ENCODE peak calls at places on chromosomes 5 and 9, in nine cellular contexts. K is NCI-H2227 treated with DMSO at 0.1 percent for 48 hours; D is NCI-H510A treated with DMSO at 0.1 percent for 48 hours; P is CD4-positive, CD25-positive, alpha-beta regulatory T cell; A is mesendoderm; W is NCI-H774; F is smooth muscle cell of the brain vasculature; M is RKO; O is NCI-H748 treated with DMSO at 0.1 percent for 48 hours. E is an unnamed sample.

GRCh38 chr9:29332789-29333188 is 1759.5 kb upstream of the C9orf72 start:
- DNase-seq in K (no peak), D (no peak), P (no peak), A (no peak), W (no peak), F (no peak), M (peak), O (no peak), E (no peak)

GRCh38 chr9:124218438-124219289 is 39.1 kb upstream of the NEK6 start:
- DNase-seq in K (no peak), D (no peak), P (no peak), A (no peak), W (no peak), F (no peak), M (peak), O (no peak), E (peak)

GRCh38 chr5:90590-91547 is 1.1 kb upstream of the PLEKHG4B start:
- DNase-seq in K (peak), D (peak), P (no peak), A (peak), W (no peak), F (no peak), M (peak), O (peak), E (no peak)

GRCh38 chr5:136082390-136083193 is 50.1 kb upstream of the SMAD5 start:
- DNase-seq in K (peak), D (peak), P (peak), A (peak), W (peak), F (no peak), M (peak), O (no peak), E (peak)

GRCh38 chr5:121273818-121274433 is 577.8 kb upstream of the FTMT start:
- DNase-seq in K (no peak), D (no peak), P (no peak), A (peak), W (no peak), F (peak), M (peak), O (no peak), E (no peak)

GRCh38 chr9:111805841-111806241 is 11.1 kb upstream of the SHOC1 start:
- DNase-seq in K (no peak), D (peak), P (no peak), A (no peak), W (no peak), F (no peak), M (peak), O (no peak), E (no peak)

GRCh38 chr9:17052626-17053025 is 82.2 kb upstream of the CNTLN start:
- DNase-seq in K (no peak), D (no peak), P (no peak), A (peak), W (no peak), F (no peak), M (no peak), O (no peak), E (no peak)

GRCh38 chr9:14146201-14146890 is 167.6 kb downstream of the NFIB start:
- DNase-seq in K (no peak), D (no peak), P (no peak), A (no peak), W (no peak), F (no peak), M (no peak), O (no peak), E (no peak)

GRCh38 chr9:89675403-89675771 is 70.6 kb downstream of the GADD45G start:
- DNase-seq in K (no peak), D (no peak), P (no peak), A (no peak), W (peak), F (no peak), M (no peak), O (no peak), E (no peak)

GRCh38 chr5:128111818-128112448 is 28.4 kb downstream of the SLC12A2 start:
- DNase-seq in K (no peak), D (no peak), P (no peak), A (no peak), W (no peak), F (peak), M (peak), O (no peak), E (no peak)

GRCh38 chr5:134130239-134130945 is 15.9 kb downstream of the TCF7 start:
- DNase-seq in K (no peak), D (no peak), P (no peak), A (no peak), W (no peak), F (no peak), M (no peak), O (no peak), E (no peak)

GRCh38 chr5:172380992-172381643 is 73.2 kb downstream of the SH3PXD2B start:
- DNase-seq in K (no peak), D (peak), P (no peak), A (no peak), W (peak), F (no peak), M (no peak), O (no peak), E (no peak)

GRCh38 chr5:122192883-122193496 is 63.6 kb downstream of the ZNF474 start:
- DNase-seq in K (peak), D (peak), P (no peak), A (peak), W (peak), F (peak), M (peak), O (peak), E (peak)

GRCh38 chr9:35107337-35108290 is 4.7 kb upstream of the STOML2 start:
- DNase-seq in K (no peak), D (no peak), P (no peak), A (no peak), W (no peak), F (no peak), M (no peak), O (no peak), E (no peak)

GRCh38 chr9:5184776-5185175 is 663 bp downstream of the INSL6 start:
- DNase-seq in K (no peak), D (no peak), P (no peak), A (no peak), W (no peak), F (no peak), M (no peak), O (no peak), E (no peak)

GRCh38 chr5:10468256-10468655 is 26.6 kb downstream of the ROPN1L start:
- DNase-seq in K (no peak), D (no peak), P (no peak), A (no peak), W (no peak), F (no peak), M (no peak), O (no peak), E (no peak)

GRCh38 chr5:60763061-60763460 is 63.1 kb upstream of the DEPDC1B start:
- DNase-seq in K (no peak), D (no peak), P (no peak), A (no peak), W (no peak), F (no peak), M (no peak), O (no peak), E (no peak)

GRCh38 chr5:139646912-139647391 is 1.2 kb upstream of the CXXC5 start:
- DNase-seq in K (no peak), D (no peak), P (no peak), A (peak), W (no peak), F (no peak), M (no peak), O (no peak), E (peak)

GRCh38 chr9:81529556-81530193 is 159.7 kb downstream of the TLE1 start:
- DNase-seq in K (no peak), D (no peak), P (no peak), A (peak), W (no peak), F (no peak), M (peak), O (no peak), E (no peak)

GRCh38 chr5:58453326-58453725 is 6.6 kb downstream of the PLK2 start:
- DNase-seq in K (no peak), D (no peak), P (no peak), A (no peak), W (no peak), F (no peak), M (no peak), O (no peak), E (no peak)

GRCh38 chr5:157167219-157167621 is 1.2 kb upstream of the GARIN3 start:
- DNase-seq in K (no peak), D (no peak), P (no peak), A (peak), W (no peak), F (no peak), M (peak), O (no peak), E (no peak)

GRCh38 chr5:108102463-108102862 is 279.4 kb downstream of the FBXL17 start:
- DNase-seq in K (no peak), D (no peak), P (no peak), A (no peak), W (no peak), F (no peak), M (no peak), O (no peak), E (no peak)

GRCh38 chr5:76155536-76155935 is 72.4 kb downstream of the SV2C start:
- DNase-seq in K (no peak), D (no peak), P (no peak), A (no peak), W (no peak), F (no peak), M (no peak), O (no peak), E (no peak)

E was measured in KBM-7.